ENCODE peak calls at places on chromosomes 3 and 15, in ten cellular contexts. F, K, E, C, I, P, N, O, Q and U are unnamed samples.

GRCh38 chr3:173529062-173529711 is 131.6 kb downstream of the NLGN1 start:
- DNase-seq in F (no peak), K (no peak), E (no peak), C (peak; percentile 40), I (peak; percentile 16), P (no peak), N (peak; percentile 11), O (peak; percentile 62), Q (no peak), U (no peak)

GRCh38 chr3:123757281-123757940 is 126.7 kb downstream of the MYLK start:
- DNase-seq in F (no peak), K (no peak), E (no peak), C (no peak), I (peak; percentile 36), P (peak; percentile 54), N (peak; percentile 70), O (peak; percentile 44), Q (peak; percentile 69), U (peak; percentile 25)

GRCh38 chr15:57281357-57281756 is 94.9 kb upstream of the CGNL1 start:
- DNase-seq in F (no peak), K (no peak), E (no peak), C (no peak), I (no peak), P (peak; percentile 67), N (no peak), O (peak; percentile 60), Q (no peak), U (no peak)

GRCh38 chr3:71721721-71722157 is 3.5 kb downstream of the EIF4E3 start:
- DNase-seq in F (no peak), K (no peak), E (no peak), C (no peak), I (no peak), P (no peak), N (no peak), O (no peak), Q (no peak), U (no peak)

GRCh38 chr3:161332792-161333191 is 38.5 kb downstream of the SPTSSB start:
- DNase-seq in F (no peak), K (no peak), E (no peak), C (no peak), I (no peak), P (no peak), N (no peak), O (no peak), Q (no peak), U (no peak)

GRCh38 chr15:31260646-31261265 is 65.9 kb upstream of the KLF13 start:
- DNase-seq in F (no peak), K (no peak), E (no peak), C (no peak), I (no peak), P (peak; percentile 34), N (no peak), O (no peak), Q (peak; percentile 5), U (no peak)

GRCh38 chr3:41251593-41251992 is 52.3 kb downstream of the CTNNB1 start:
- DNase-seq in F (no peak), K (no peak), E (no peak), C (no peak), I (no peak), P (no peak), N (no peak), O (no peak), Q (no peak), U (no peak)

GRCh38 chr3:175662815-175663214 is 803.7 kb downstream of the NAALADL2 start:
- DNase-seq in F (no peak), K (no peak), E (no peak), C (no peak), I (no peak), P (no peak), N (no peak), O (no peak), Q (no peak), U (no peak)

DNA sequence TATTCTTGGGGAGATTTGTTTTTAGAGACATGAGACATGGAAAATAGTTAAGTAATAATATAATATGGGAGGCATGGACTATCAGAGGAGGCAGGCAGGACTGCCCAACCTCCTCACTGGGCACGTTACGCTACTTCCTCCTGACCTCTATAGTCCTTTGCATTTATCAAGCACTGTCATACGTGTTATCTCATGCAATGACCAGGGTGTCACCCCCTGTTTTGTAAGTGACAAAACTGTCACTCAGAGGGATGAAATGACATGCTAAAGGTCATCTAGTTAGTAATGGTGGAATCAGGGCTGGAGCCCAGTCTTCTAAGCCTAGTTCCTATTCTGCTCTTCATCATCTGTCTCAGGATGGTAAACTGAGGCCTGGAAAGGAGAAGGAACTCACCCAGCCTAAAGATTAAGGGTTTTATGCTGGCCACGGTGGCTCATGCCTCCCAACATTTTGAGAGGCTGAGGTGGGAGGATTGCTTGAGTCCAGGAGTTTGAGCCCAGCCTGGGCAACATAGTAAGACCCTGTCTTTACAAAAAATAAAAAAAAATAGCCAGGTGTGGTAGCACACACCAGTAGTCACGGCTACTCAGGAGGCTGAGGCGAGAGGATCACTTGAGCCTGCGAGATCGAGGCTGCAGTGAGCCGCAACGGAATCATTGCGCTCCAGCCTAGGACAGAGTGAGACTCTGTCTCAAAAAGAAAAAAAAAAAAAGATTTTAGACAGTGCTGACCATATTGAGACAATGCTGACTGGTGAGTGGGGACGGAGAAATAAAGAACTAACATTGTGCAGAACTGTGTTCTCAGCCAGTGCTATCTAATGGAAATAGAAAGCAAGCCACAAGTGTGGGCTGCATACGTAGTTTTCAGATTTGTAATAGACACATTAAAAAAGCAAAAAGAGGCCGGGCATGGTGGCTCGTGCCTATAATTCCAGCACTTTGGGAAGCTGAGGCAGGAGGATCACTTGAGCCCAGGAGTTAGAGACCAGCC is 67.0 kb downstream of the ST6GAL1 start:
- DNase-seq in F (no peak), K (peak; percentile 37), E (no peak), C (no peak), I (peak; percentile 32), P (no peak), N (no peak), O (peak; percentile 70), Q (no peak), U (no peak)
- H3K4me3 ChIP-seq in F (no peak overlapping the region), K (no peak overlapping the region), E (no peak overlapping the region), C (no peak overlapping the region), I (peak overlapping the region; percentile 7), P (peak overlapping the region; percentile 25), N (no peak overlapping the region), O (peak overlapping the region; percentile 43), Q (no peak overlapping the region), U (no peak overlapping the region)

GRCh38 chr3:158244274-158244673 is 134.4 kb downstream of the RSRC1 start:
- DNase-seq in F (no peak), K (no peak), E (no peak), C (no peak), I (no peak), P (no peak), N (peak; percentile 9), O (no peak), Q (no peak), U (no peak)

GRCh38 chr3:158247288-158247687 is 137.4 kb downstream of the RSRC1 start:
- DNase-seq in F (no peak), K (no peak), E (no peak), C (no peak), I (no peak), P (no peak), N (no peak), O (no peak), Q (no peak), U (no peak)

GRCh38 chr3:158249183-158249582 is 139.3 kb downstream of the RSRC1 start:
- DNase-seq in F (no peak), K (no peak), E (no peak), C (peak; percentile 40), I (no peak), P (no peak), N (no peak), O (peak; percentile 53), Q (no peak), U (no peak)

DNA sequence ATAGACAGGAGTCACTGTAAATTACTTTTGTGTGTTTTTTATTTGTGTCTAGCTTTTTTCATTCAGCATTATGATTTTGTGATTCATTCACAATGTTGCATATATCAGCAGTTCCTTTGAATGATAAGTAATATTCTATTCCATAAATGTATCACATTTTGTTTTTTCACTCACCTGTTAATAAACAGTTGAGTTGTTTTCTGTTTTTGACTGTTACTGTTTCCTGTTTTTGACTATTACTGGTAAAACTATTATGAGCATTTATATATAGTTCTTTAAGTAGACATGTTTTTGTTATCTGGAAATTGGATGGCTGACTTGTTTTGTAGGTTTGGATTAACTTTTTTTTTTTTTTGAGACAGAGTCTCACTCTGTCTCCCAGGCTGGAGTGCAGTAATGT is 138.4 kb downstream of the RSRC1 start:
- DNase-seq in F (no peak), K (no peak), E (no peak), C (no peak), I (no peak), P (no peak), N (no peak), O (no peak), Q (no peak), U (no peak)
- H3K4me3 ChIP-seq in F (no peak overlapping the region), K (no peak overlapping the region), E (no peak overlapping the region), C (no peak overlapping the region), I (no peak overlapping the region), P (no peak overlapping the region), N (no peak overlapping the region), O (no peak overlapping the region), Q (no peak overlapping the region), U (no peak overlapping the region)

DNA sequence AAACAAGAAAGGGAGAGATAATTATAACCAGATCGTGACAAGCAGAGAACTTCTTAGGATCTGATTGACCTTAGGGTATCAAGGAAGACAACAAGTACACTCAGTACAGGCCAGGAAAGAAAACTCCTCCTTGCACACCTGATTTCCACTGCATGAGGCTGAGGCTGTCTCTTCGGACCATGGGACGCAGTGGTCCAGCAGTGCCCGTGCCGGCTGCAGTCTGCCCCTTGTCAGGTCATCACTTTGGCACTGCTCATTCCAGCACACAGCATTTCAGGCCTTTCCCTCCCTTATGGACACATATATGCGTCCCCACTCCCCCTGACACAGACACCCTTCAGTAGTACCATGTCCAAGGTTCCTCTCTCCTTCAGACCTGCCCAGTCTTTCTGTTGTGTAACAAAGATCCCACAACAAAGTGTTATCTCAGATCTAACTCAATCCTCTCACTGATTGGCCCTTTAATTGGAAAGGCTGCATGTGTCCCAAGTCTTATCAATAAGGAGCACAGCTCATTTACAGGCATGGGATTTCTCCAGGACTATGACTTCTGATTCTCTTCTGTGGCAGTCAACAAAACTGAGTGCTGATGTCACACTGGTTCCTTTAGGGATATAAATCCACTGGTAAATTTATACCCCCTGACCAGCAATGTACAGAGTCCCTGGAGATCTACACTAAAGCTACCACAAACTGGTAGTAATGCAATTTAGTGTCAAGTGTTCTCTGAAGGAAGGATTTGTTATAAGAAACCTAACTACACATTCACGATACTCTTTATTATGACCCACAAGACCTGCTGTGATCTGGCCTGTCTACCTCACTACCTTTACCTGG is 27.9 kb downstream of the CLK3 start:
- DNase-seq in F (no peak), K (peak; percentile 35), E (no peak), C (no peak), I (no peak), P (no peak), N (no peak), O (no peak), Q (no peak), U (no peak)
- H3K4me3 ChIP-seq in F (no peak overlapping the region), K (no peak overlapping the region), E (no peak overlapping the region), C (no peak overlapping the region), I (no peak overlapping the region), P (no peak overlapping the region), N (no peak overlapping the region), O (no peak overlapping the region), Q (no peak overlapping the region), U (no peak overlapping the region)

DNA sequence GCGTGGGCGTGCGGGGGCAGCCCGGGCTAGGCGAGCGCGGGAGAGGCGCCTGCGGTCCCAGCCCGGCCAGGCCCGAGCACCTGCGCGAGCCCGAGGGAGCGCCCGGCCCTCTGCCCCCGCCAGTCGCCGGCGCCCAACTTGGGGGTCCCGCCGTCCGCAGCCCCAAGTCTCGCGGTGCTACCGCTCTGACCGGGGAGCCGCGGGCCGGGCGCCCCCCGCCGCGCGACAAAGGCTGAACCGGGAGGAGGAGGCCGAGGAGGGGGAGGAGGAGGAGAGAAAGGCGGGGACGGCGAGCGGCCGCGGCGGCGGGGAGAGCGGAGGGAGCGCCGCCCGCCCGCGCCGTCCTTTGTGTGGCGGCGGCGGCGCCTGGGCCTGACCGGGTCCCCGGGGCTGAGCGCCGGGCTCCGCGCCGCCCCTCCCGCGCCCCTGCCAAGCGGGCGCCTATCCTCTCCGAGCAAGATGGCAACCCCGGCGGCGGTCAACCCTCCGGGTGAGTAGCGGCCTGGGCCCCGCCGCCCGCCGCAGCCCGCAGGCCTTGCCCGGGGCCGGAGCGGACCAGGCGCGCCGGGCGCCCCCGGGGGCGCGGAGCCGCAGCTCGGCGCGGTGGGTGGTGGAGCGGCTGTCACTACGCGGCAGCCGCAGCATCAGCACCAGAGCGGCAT is at the start of gene ARNT2:
- DNase-seq in F (no peak), K (no peak), E (no peak), C (peak; percentile 59), I (peak; percentile 55), P (no peak), N (no peak), O (no peak), Q (no peak), U (no peak)
- H3K4me3 ChIP-seq in F (peak within 1 kb of the TSS; percentile 58), K (no peak within 1 kb of the TSS), E (no peak within 1 kb of the TSS), C (peak within 1 kb of the TSS; percentile 76), I (peak within 1 kb of the TSS; percentile 73), P (peak within 1 kb of the TSS; percentile 32), N (peak within 1 kb of the TSS; percentile 49), O (no peak within 1 kb of the TSS), Q (peak within 1 kb of the TSS; percentile 62), U (peak within 1 kb of the TSS; percentile 50)